ENCODE peak calls at places on chromosomes 11 and 22, in four cellular contexts. B is substantia nigra, I is mesendoderm, T is activated gamma-delta T cell treated with Interleukin-2 at 50 U/mL for 16 hours. X is an unnamed sample.

GRCh38 chr22:50360578-50360977 is 17.5 kb downstream of the PPP6R2 start:
- DNase-seq in T (no peak), B (peak), I (no peak), X (no peak)

GRCh38 chr11:26510756-26511155 is 61.3 kb downstream of the MUC15 start:
- DNase-seq in I (no peak), T (no peak), B (no peak), X (no peak)

GRCh38 chr11:44751066-44751465 is 24.3 kb downstream of the TSPAN18 start:
- DNase-seq in T (no peak), B (no peak), I (no peak), X (no peak)

GRCh38 chr11:130636672-130637463 is 188.4 kb downstream of the ADAMTS15 start:
- DNase-seq in I (peak), T (no peak), B (no peak), X (peak)

GRCh38 chr11:57432714-57433163 is 5.8 kb upstream of the SLC43A3 start:
- DNase-seq in B (peak), I (no peak), T (no peak), X (no peak)

GRCh38 chr11:17753153-17753552 is 18.6 kb downstream of the KCNC1 start:
- DNase-seq in B (no peak), T (no peak), I (no peak), X (no peak)

GRCh38 chr11:115425816-115426215 is 78.4 kb downstream of the CADM1 start:
- DNase-seq in B (peak), I (no peak), T (no peak), X (no peak)

GRCh38 chr11:45133871-45134270 is 12.6 kb upstream of the PRDM11 start:
- DNase-seq in I (no peak), T (no peak), B (no peak), X (no peak)

GRCh38 chr11:120343429-120343828 is 7.2 kb downstream of the ARHGEF12 start:
- DNase-seq in B (peak), T (no peak), I (no peak), X (no peak)

GRCh38 chr22:23067023-23067650 is 3.2 kb upstream of the GNAZ start:
- DNase-seq in B (no peak), I (no peak), T (no peak), X (no peak)

GRCh38 chr11:2205214-2205770 is 33.7 kb upstream of the TH start:
- DNase-seq in B (no peak), T (peak), I (no peak), X (no peak)

GRCh38 chr22:22787805-22788459 is 99.7 kb upstream of the IGLL5 start:
- DNase-seq in B (peak), I (peak), T (peak), X (peak)

GRCh38 chr22:21760640-21761039 is 25.0 kb upstream of the YPEL1 start:
- DNase-seq in I (no peak), T (no peak), B (no peak), X (no peak)

GRCh38 chr22:47929646-47930185 is 1167.3 kb downstream of the TBC1D22A start:
- DNase-seq in T (no peak), I (no peak), B (no peak), X (no peak)

GRCh38 chr22:37744589-37744988 is 47.7 kb downstream of the TRIOBP start:
- DNase-seq in T (no peak), B (no peak), I (peak), X (no peak)

GRCh38 chr11:111946499-111946898 is 9.4 kb downstream of the DIXDC1 start:
- DNase-seq in T (no peak), I (no peak), B (no peak), X (no peak)

GRCh38 chr22:27226666-27227065 is 569.3 kb downstream of the MIAT start:
- DNase-seq in I (no peak), T (no peak), B (no peak), X (no peak)

GRCh38 chr22:46750861-46751260 is 11.6 kb upstream of the TBC1D22A start:
- DNase-seq in T (no peak), I (no peak), B (no peak), X (no peak)

GRCh38 chr11:27717377-27717776 is 17.1 kb upstream of the BDNF start:
- DNase-seq in T (no peak), I (no peak), B (no peak), X (no peak)

GRCh38 chr22:50146440-50147228 is 23.9 kb upstream of the PANX2 start:
- DNase-seq in T (no peak), B (peak), I (peak), X (peak)

GRCh38 chr11:65225284-65226102 is 36.3 kb upstream of the POLA2 start:
- DNase-seq in T (peak), B (peak), I (peak), X (no peak)

GRCh38 chr11:134252539-134253188 is 488 bp downstream of the THYN1 start:
- DNase-seq in T (peak), I (no peak), B (no peak), X (no peak)

GRCh38 chr11:72598901-72599300 is 75.3 kb downstream of the PDE2A start:
- DNase-seq in T (no peak), I (peak), B (peak), X (no peak)

GRCh38 chr11:62144641-62145255 is 20.9 kb downstream of the INCENP start:
- DNase-seq in B (no peak), I (no peak), T (no peak), X (no peak)

GRCh38 chr11:43367382-43368178 is 8.9 kb downstream of the TTC17 start:
- DNase-seq in T (no peak), B (no peak), I (no peak), X (peak)

GRCh38 chr22:34070051-34070450 is 149.8 kb upstream of the LARGE1 start:
- DNase-seq in T (no peak), B (no peak), I (no peak), X (no peak)

GRCh38 chr11:93085097-93085496 is 112.7 kb downstream of the SLC36A4 start:
- DNase-seq in B (no peak), I (no peak), T (no peak), X (no peak)

GRCh38 chr11:272931-273198 is 5.3 kb upstream of the NLRP6 start:
- DNase-seq in I (no peak), T (no peak), B (no peak), X (no peak)

GRCh38 chr11:28702871-28703270 is 594.7 kb downstream of the METTL15 start:
- DNase-seq in B (no peak), T (no peak), I (peak), X (no peak)

GRCh38 chr11:72776117-72776843 is 17.6 kb downstream of the STARD10 start:
- DNase-seq in I (no peak), T (no peak), B (no peak), X (no peak)

GRCh38 chr11:111443640-111444039 is 64.6 kb upstream of the POU2AF1 start:
- DNase-seq in B (no peak), T (no peak), I (no peak), X (no peak)

GRCh38 chr11:76663461-76663760 is 7.1 kb downstream of the LRRC32 start:
- DNase-seq in I (no peak), T (no peak), B (no peak), X (no peak)

GRCh38 chr11:97567801-97568200 is 1178.0 kb downstream of the JRKL start:
- DNase-seq in B (no peak), I (no peak), T (no peak), X (no peak)

GRCh38 chr22:41140365-41140957 is 48.1 kb downstream of the EP300 start:
- DNase-seq in I (no peak), B (peak), T (no peak), X (no peak)

GRCh38 chr22:32622004-32622761 is 147.6 kb downstream of the FBXO7 start:
- DNase-seq in I (peak), B (no peak), T (no peak), X (peak)

X was measured in kidney glomerular epithelial cell.